ENCODE peak calls at places on chromosomes 5 and 9, in four cellular contexts. A is body of pancreas, U is A549, V is HCT116. C is an unnamed sample.

GRCh38 chr9:134284273-134284672 is 42.0 kb upstream of the RXRA start:
- DNase-seq in A (peak), U (no peak), V (no peak), C (no peak)

GRCh38 chr5:52925001-52925400 is 64.2 kb upstream of the ITGA2 start:
- DNase-seq in A (no peak), V (no peak), U (no peak), C (no peak)

GRCh38 chr9:18587988-18588387 is 114.0 kb downstream of the ADAMTSL1 start:
- DNase-seq in V (no peak), U (no peak), A (no peak), C (no peak)

GRCh38 chr5:146643805-146644204 is 127.8 kb upstream of the GPR151 start:
- DNase-seq in U (no peak), V (no peak), A (peak), C (no peak)

GRCh38 chr5:167245871-167246270 is 1045.6 kb upstream of the WWC1 start:
- DNase-seq in A (no peak), V (no peak), U (no peak), C (no peak)

GRCh38 chr5:53262348-53262970 is 152.9 kb upstream of the MOCS2 start:
- DNase-seq in A (peak), V (peak), U (peak), C (peak)

GRCh38 chr5:143140492-143141231 is 262.8 kb downstream of the NR3C1 start:
- DNase-seq in A (peak), U (no peak), V (no peak), C (no peak)

GRCh38 chr5:17441351-17441750 is 56.7 kb upstream of the TAF11L2 start:
- DNase-seq in U (peak), V (no peak), A (no peak), C (no peak)

GRCh38 chr9:6024035-6024554 is 8.7 kb upstream of the RANBP6 start:
- DNase-seq in V (peak), U (peak), A (peak), C (peak)

GRCh38 chr9:130616451-130616850 is 37.1 kb downstream of the FUBP3 start:
- DNase-seq in V (no peak), A (no peak), U (no peak), C (no peak)

GRCh38 chr5:140175367-140176027 is 509 bp downstream of the CYSTM1 start:
- DNase-seq in V (no peak), U (peak), A (peak), C (peak)

GRCh38 chr5:112908854-112909253 is 13.2 kb downstream of the REEP5 start:
- DNase-seq in A (no peak), U (no peak), V (no peak), C (no peak)

GRCh38 chr9:35448511-35448910 is 41.4 kb upstream of the RUSC2 start:
- DNase-seq in A (no peak), U (no peak), V (no peak), C (no peak)

GRCh38 chr9:137499858-137500661 is 40.9 kb upstream of the NSMF start:
- DNase-seq in U (no peak), V (no peak), A (no peak), C (no peak)

GRCh38 chr5:109865636-109866035 is 175.9 kb downstream of the MAN2A1 start:
- DNase-seq in V (no peak), U (peak), A (peak), C (peak)

GRCh38 chr9:69504058-69504457 is 168.1 kb downstream of the APBA1 start:
- DNase-seq in V (no peak), A (no peak), U (no peak), C (no peak)

GRCh38 chr9:137150485-137151060 is 11.6 kb downstream of the GRIN1 start:
- DNase-seq in A (peak), U (peak), V (peak), C (peak)

GRCh38 chr5:120134944-120135343 is 329.2 kb upstream of the PRR16 start:
- DNase-seq in U (no peak), A (no peak), V (no peak), C (no peak)

GRCh38 chr5:3345195-3345594 is 250.4 kb upstream of the IRX1 start:
- DNase-seq in A (no peak), V (no peak), U (no peak), C (no peak)

GRCh38 chr9:95171001-95171400 is 146.5 kb downstream of the FANCC start:
- DNase-seq in V (no peak), A (no peak), U (no peak), C (no peak)

GRCh38 chr9:129175515-129175824 is 2.6 kb downstream of the IER5L start:
- DNase-seq in V (peak), A (no peak), U (no peak), C (no peak)

GRCh38 chr9:92298036-92298435 is 4.5 kb upstream of the IARS1 start:
- DNase-seq in U (no peak), V (no peak), A (no peak), C (no peak)
- TF ChIP-seq POLR2A in U (no peak), V (no peak), A (no peak), C (no peak)

GRCh38 chr5:96708600-96708999 is 46.4 kb downstream of the CAST start:
- DNase-seq in V (no peak), U (no peak), A (no peak), C (no peak)
- TF ChIP-seq POLR2A in V (no peak), U (no peak), A (no peak), C (no peak)

GRCh38 chr5:35047785-35048404 is at the start of gene AGXT2:
- DNase-seq in V (no peak), A (no peak), U (no peak), C (no peak)
- TF ChIP-seq POLR2A in V (no peak), A (no peak), U (no peak), C (no peak)

GRCh38 chr9:127865645-127866464 is 11.4 kb upstream of the ENG start:
- DNase-seq in U (no peak), V (no peak), A (no peak), C (peak)
- TF ChIP-seq POLR2A in U (no peak), V (no peak), A (no peak), C (no peak)

GRCh38 chr9:93095205-93096130 is 549 bp upstream of the CARD19 start:
- DNase-seq in U (peak), V (peak), A (peak), C (peak)
- TF ChIP-seq POLR2A in U (peak), V (peak), A (peak), C (peak)